ENCODE peak calls at places on chromosomes 13 and 19, in nine cellular contexts. G is pancreas, M is mucosa of descending colon, A is brain microvascular endothelial cell, Q is AG09309, K is mammary epithelial cell, L is prostate gland, X is tibial artery, H is GM13977. E is an unnamed sample.

GRCh38 chr19:50008532-50008931 is 16.6 kb downstream of the VRK3 start:
- DNase-seq in K (no peak), X (no peak), M (no peak), Q (no peak), G (no peak), H (no peak), L (no peak), A (no peak), E (no peak)

GRCh38 chr13:98525452-98525851 is 51.5 kb downstream of the STK24 start:
- DNase-seq in A (no peak), X (no peak), L (no peak), Q (no peak), G (no peak), H (no peak), M (no peak), K (no peak), E (no peak)

GRCh38 chr19:41373993-41374392 is 2.3 kb upstream of the TMEM91 start:
- DNase-seq in H (no peak), K (peak; percentile 59), Q (peak; percentile 55), A (peak; percentile 68), X (peak; percentile 90), L (peak; percentile 47), G (peak; percentile 83), M (peak; percentile 75), E (no peak)

GRCh38 chr19:38792250-38793111 is 3.5 kb downstream of the LGALS7B start:
- DNase-seq in K (no peak), H (peak; percentile 67), M (peak; percentile 79), A (no peak), G (no peak), X (no peak), Q (no peak), L (no peak), E (peak; percentile 69)

GRCh38 chr19:13119654-13120053 is 1.6 kb downstream of the NACC1 start:
- DNase-seq in Q (no peak), M (no peak), A (no peak), H (no peak), K (no peak), G (no peak), L (no peak), X (no peak), E (no peak)

GRCh38 chr13:57644106-57644505 is 12.6 kb downstream of the PCDH17 start:
- DNase-seq in X (no peak), H (no peak), L (no peak), G (no peak), A (no peak), Q (no peak), M (no peak), K (no peak), E (no peak)

GRCh38 chr19:33377586-33378475 is 4.3 kb downstream of the CEBPG start:
- DNase-seq in X (no peak), K (no peak), G (no peak), L (no peak), A (no peak), Q (no peak), H (no peak), M (no peak), E (no peak)

GRCh38 chr13:27637289-27637626 is 15.6 kb downstream of the POLR1D start:
- DNase-seq in G (no peak), Q (no peak), L (no peak), H (no peak), X (no peak), M (no peak), A (no peak), K (no peak), E (no peak)

GRCh38 chr13:40331802-40332201 is 334.6 kb downstream of the FOXO1 start:
- DNase-seq in K (no peak), L (no peak), A (no peak), X (no peak), Q (no peak), M (no peak), G (no peak), H (no peak), E (no peak)

GRCh38 chr13:43356566-43356965 is 333.2 kb downstream of the DNAJC15 start:
- DNase-seq in X (no peak), L (no peak), M (no peak), G (no peak), Q (peak; percentile 11), K (peak; percentile 14), H (no peak), A (no peak), E (no peak)

GRCh38 chr19:10289836-10290438 is at the start of gene ICAM5:
- DNase-seq in L (no peak), Q (no peak), A (no peak), K (no peak), X (no peak), M (peak; percentile 59), H (peak; percentile 58), G (no peak), E (no peak)

GRCh38 chr13:26964278-26965057 is 203.9 kb upstream of the GPR12 start:
- DNase-seq in X (no peak), K (no peak), L (no peak), G (peak; percentile 51), M (no peak), A (peak; percentile 70), Q (no peak), H (no peak), E (no peak)

GRCh38 chr19:48419158-48419920 is 25.9 kb downstream of the GRIN2D start:
- DNase-seq in L (no peak), A (peak; percentile 32), K (no peak), Q (no peak), H (peak; percentile 82), G (no peak), M (peak; percentile 67), X (no peak), E (peak; percentile 89)

GRCh38 chr19:1459479-1459878 is 9.6 kb downstream of the APC2 start:
- DNase-seq in M (no peak), G (no peak), H (no peak), L (no peak), Q (no peak), A (no peak), K (no peak), X (no peak), E (no peak)
- TF ChIP-seq CTCF in M (no peak), G (no peak), H (no peak), L (no peak), Q (no peak), A (no peak), K (no peak), X (no peak), E (no peak)

GRCh38 chr13:21670883-21671792 is at the start of gene FGF9:
- DNase-seq in K (peak; percentile 84), A (peak; percentile 29), M (peak; percentile 89), G (peak; percentile 78), Q (peak; percentile 14), H (peak; percentile 95), X (peak; percentile 73), L (peak; percentile 62), E (peak; percentile 90)
- TF ChIP-seq CTCF in K (peak; percentile 33), A (no peak), M (no peak), G (no peak), Q (no peak), H (no peak), X (no peak), L (no peak), E (no peak)

GRCh38 chr19:4911786-4912672 is 2.7 kb downstream of the UHRF1 start:
- DNase-seq in L (peak; percentile 55), X (peak; percentile 84), H (peak; percentile 78), G (no peak), Q (peak; percentile 100), M (peak; percentile 77), A (peak; percentile 99), K (peak; percentile 99), E (peak; percentile 77)
- TF ChIP-seq CTCF in L (no peak), X (peak; percentile 76), H (peak; percentile 59), G (peak; percentile 33), Q (peak; percentile 76), M (peak; percentile 11), A (peak; percentile 74), K (peak; percentile 70), E (peak; percentile 49)

DNA sequence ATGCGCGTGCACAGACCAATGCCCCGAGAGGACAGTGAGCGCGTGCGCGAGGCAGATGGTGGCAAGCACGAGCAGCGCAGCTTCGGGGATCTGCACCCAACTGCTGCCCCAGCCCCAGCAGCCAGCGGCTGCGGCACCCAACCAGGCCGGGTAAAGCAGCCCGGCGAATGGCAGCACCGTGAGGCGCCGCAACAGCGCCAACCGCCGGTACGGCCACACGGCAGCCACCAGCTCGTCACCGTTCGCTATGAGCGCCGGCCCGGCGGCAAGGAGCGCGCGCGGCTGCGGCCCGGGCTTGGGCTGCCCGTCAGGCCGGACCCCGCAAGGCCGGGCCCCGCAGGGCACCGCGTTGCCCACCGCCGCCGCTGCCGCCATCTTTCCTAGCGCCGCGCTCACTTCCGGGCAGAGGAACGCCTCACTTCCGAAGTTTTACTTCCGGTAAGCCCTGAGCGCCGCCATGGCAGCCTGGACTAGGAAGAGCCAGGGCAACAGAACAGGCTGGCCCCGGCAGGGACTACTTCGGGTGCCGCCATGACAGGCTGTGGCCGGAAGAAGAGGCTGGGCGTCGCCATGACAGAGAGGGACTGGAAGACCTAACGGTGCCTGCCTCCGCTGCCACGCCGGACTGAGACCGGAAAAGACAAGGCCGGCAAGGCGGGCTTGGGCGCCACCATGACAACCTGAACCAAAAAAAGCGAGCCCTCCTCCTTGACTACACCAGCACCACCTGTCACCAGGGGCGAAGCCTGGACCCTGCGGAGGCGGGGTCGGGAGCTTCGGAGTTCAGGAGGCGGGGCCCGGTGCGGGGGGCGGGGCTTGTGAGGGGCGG is at the start of gene ATP13A1:
- DNase-seq in M (peak; percentile 99), L (peak; percentile 97), H (peak; percentile 93), G (peak; percentile 98), K (peak; percentile 98), Q (peak; percentile 83), A (peak; percentile 92), X (peak; percentile 99), E (peak; percentile 90)
- TF ChIP-seq CTCF in M (peak; percentile 13), L (no peak), H (peak; percentile 18), G (no peak), K (no peak), Q (no peak), A (peak; percentile 13), X (no peak), E (no peak)

GRCh38 chr13:107203146-107203847 is 635.4 kb upstream of the ARGLU1 start:
- DNase-seq in G (no peak), L (no peak), X (no peak), K (no peak), H (peak; percentile 11), M (no peak), Q (no peak), A (peak; percentile 15), E (peak; percentile 24)
- TF ChIP-seq CTCF in G (no peak), L (no peak), X (no peak), K (peak; percentile 11), H (peak; percentile 32), M (no peak), Q (peak; percentile 37), A (peak; percentile 61), E (peak; percentile 21)